ENCODE peak calls at places on chromosomes 5 and 9, in six cellular contexts. N is pancreas; D is effector memory CD4-positive, alpha-beta T cell; W is CD4-positive, alpha-beta T cell; K is HepG2; A is iPS DF 6.9. C is an unnamed sample.

GRCh38 chr9:2478421-2478820 is 143.2 kb upstream of the VLDLR start:
- DNase-seq in K (no peak), D (no peak), W (no peak), N (no peak), A (no peak), C (no peak)

GRCh38 chr9:73742412-73742811 is 590.7 kb downstream of the ANXA1 start:
- DNase-seq in A (no peak), D (no peak), W (no peak), K (no peak), N (no peak), C (no peak)

GRCh38 chr5:2375796-2376195 is 375.7 kb downstream of the IRX2 start:
- DNase-seq in W (no peak), D (no peak), K (no peak), A (no peak), N (no peak), C (no peak)

GRCh38 chr5:34014614-34015013 is 6.8 kb upstream of the AMACR start:
- DNase-seq in N (no peak), W (no peak), K (no peak), D (no peak), A (no peak), C (no peak)

GRCh38 chr9:1591310-1591709 is 423.8 kb upstream of the SMARCA2 start:
- DNase-seq in K (no peak), A (no peak), N (no peak), W (no peak), D (no peak), C (no peak)

GRCh38 chr5:115703514-115703913 is 77.7 kb upstream of the TMED7 start:
- DNase-seq in W (no peak), K (no peak), N (no peak), D (no peak), A (no peak), C (no peak)

GRCh38 chr9:133129001-133129799 is 8.2 kb upstream of the RALGDS start:
- DNase-seq in D (no peak), A (no peak), K (no peak), N (peak; percentile 39), W (no peak), C (peak; percentile 55)

GRCh38 chr5:109453251-109453650 is 43.5 kb upstream of the PJA2 start:
- DNase-seq in A (no peak), D (no peak), W (no peak), N (no peak), K (no peak), C (no peak)

GRCh38 chr5:159995841-159996240 is 13.1 kb upstream of the TTC1 start:
- DNase-seq in W (no peak), D (no peak), A (no peak), K (no peak), N (no peak), C (no peak)

GRCh38 chr5:73496984-73497457 is 1.2 kb upstream of the BTF3 start:
- DNase-seq in D (no peak), A (no peak), W (no peak), N (no peak), K (peak; percentile 90), C (no peak)

GRCh38 chr9:135478858-135479468 is 619 bp upstream of the PPP1R26 start:
- DNase-seq in W (no peak), A (no peak), D (no peak), K (peak; percentile 45), N (peak; percentile 70), C (no peak)

DNA sequence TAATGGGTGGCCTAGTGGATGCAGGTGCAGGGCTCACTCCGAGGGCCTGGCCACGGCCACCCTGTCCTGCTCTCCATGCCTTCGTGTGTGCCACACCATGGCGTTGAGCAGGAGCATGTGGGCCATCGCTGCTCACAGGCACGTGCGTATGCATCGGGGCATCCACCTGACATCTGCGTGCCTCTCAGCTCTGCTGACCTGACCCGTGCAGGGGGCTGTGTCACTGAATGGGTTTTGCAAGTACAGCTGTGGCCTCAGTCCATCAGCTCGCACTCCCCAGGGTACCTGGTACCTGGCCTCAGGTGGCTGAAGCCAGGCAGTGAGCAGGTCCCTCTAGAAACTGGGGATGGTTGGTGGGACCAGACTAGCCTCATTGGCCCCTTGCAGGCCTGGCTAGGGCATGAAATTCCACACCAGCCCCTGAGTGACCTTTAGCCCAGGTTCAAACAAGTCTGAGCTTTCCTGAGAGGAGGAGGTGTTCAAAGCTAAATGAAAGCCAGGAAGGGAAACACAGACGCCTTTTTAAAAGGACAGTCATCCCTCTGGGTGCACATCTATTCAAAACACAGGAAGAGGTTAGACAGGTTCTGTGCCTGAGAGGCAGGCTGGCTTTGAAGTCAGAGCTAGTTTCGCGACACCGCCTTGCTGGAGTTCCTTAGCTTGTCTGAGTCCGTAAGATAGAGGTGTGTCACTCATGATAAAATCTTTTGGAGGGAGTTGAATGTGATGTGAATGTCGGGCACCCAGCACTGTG is 74.0 kb downstream of the MACROH2A1 start:
- DNase-seq in W (peak; percentile 27), K (peak; percentile 87), D (no peak), N (no peak), A (no peak), C (no peak)
- H3K27ac ChIP-seq in W (peak overlapping the region; percentile 0), K (peak overlapping the region; percentile 35), D (no peak overlapping the region), N (no peak overlapping the region), A (no peak overlapping the region), C (no peak overlapping the region)

DNA sequence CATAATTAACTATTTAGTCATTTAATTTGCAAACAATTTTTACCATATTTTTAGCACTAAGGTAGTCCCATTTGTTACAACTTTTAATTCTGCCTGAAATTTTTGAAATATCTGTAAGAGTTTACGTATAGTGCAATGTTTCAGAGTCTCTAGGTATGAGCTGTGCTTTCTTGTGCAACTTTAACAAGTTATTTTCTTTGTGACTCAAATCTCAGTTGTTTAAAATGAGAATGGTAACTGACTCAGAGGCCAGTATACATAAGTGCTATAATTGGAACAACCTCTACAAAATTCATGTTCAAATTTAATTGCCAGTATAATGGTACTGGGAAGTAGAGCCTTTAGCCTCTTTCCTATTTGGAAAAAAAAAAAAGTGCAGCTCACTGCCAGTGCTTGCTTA is 14.2 kb upstream of the ZNF883 start:
- DNase-seq in N (no peak), W (no peak), K (no peak), A (no peak), D (no peak), C (no peak)
- H3K9me3 ChIP-seq in N (no peaks in the 10 kb centered on the region), W (peaks cover 70% of the 10 kb centered on the region), K (peaks cover 57% of the 10 kb centered on the region), A (no peaks in the 10 kb centered on the region), D (peaks cover 5% of the 10 kb centered on the region), C (peaks cover 2% of the 10 kb centered on the region)

DNA sequence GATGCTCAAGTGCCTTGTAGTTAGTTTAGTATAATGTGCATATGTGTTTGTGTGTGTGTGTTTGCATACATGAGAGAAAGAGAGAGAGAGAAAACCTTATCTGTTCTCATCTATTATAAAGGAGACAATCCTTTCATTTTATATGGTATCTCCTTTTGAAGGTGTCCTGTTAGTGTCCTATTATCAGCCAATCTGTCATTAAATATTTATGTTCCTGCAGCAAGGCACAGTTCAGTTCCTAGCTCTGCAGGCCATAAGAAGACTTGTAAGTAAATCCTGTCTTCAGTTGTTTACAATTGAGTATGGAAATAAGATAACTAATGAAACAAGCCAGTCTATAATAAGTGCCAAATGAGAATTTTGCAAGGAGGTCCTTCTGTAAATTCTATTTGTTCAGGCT is 18.0 kb downstream of the MAP1B start:
- DNase-seq in D (no peak), A (no peak), W (no peak), N (no peak), K (no peak), C (no peak)
- H3K27ac ChIP-seq in D (no peak overlapping the region), A (no peak overlapping the region), W (no peak overlapping the region), N (no peak overlapping the region), K (no peak overlapping the region), C (no peak overlapping the region)

DNA sequence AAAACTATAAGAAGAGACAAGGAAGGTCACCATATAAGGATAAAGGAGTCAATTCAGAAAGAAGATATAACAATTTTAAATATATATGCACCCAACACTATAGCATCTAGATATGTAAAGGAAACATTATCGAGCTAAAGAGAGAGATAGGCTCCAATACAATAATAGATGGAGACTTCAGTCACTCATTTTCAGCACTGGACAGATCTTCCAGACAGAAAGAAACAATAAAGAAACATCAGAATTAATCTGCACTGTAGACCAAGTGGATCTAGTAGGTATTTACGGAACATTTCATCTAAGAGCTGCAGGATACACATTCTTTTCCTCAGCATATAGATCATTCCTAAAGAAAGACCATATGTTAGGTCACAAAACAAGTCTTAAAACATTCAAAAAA is 463.5 kb downstream of the KCTD16 start:
- DNase-seq in W (no peak), N (no peak), A (no peak), K (no peak), D (no peak), C (no peak)
- H3K9me3 ChIP-seq in W (peaks cover 17% of the 10 kb centered on the region), N (no peaks in the 10 kb centered on the region), A (no peaks in the 10 kb centered on the region), K (peaks cover 55% of the 10 kb centered on the region), D (no peaks in the 10 kb centered on the region), C (no peaks in the 10 kb centered on the region)

GRCh38 chr9:113597390-113598241 is 134.1 kb downstream of the RGS3 start:
- DNase-seq in K (no peak), N (no peak), A (no peak), D (no peak), W (no peak), C (no peak)
- H3K27ac ChIP-seq in K (no peak overlapping the region), N (no peak overlapping the region), A (no peak overlapping the region), D (no peak overlapping the region), W (no peak overlapping the region), C (no peak overlapping the region)

DNA sequence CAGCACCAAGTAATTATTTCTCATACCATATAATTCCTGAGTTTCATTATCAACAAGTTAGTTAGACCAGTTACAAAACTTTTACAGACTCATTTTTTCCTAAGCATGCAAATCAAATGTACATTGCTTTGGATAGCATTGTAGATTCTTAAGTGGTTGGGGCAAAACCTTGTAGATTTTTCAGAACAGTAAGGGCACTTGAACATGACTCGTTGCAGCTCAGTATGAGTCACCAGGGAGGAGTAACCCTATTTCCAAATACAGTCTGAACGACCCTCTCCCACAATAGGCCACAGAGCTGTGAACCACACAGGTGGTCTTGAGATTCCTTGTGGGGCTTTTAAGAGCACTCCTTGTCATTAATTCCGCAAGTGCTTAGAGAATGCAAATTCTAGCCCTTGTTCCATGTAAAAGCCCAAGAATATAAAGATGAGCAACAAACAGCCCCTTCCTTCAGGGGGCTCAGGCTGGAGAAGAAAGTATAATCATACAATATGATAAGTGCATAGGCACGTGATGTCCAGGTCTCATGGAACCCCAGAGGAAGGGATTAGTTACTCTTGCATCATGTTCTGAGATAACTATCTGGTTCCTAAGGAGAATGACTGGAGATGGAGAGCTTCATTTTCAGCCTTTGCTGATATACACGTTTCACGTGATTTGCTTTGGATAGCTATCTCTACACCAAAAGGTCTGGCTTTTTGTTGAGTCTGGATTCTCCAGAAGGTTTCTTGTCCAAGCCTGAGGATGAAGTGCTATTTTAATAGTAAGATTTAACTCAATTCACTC is 295.7 kb downstream of the KCNN2 start:
- DNase-seq in N (no peak), D (no peak), A (no peak), W (no peak), K (no peak), C (no peak)
- H3K9me3 ChIP-seq in N (no peaks in the 10 kb centered on the region), D (no peaks in the 10 kb centered on the region), A (no peaks in the 10 kb centered on the region), W (no peaks in the 10 kb centered on the region), K (peaks cover 13% of the 10 kb centered on the region), C (no peaks in the 10 kb centered on the region)

GRCh38 chr9:68852941-68853340 is 147.9 kb downstream of the PIP5K1B start:
- DNase-seq in D (no peak), W (no peak), A (no peak), K (no peak), N (peak; percentile 20), C (no peak)
- H3K27ac ChIP-seq in D (no peak overlapping the region), W (no peak overlapping the region), A (no peak overlapping the region), K (no peak overlapping the region), N (no peak overlapping the region), C (no peak overlapping the region)

GRCh38 chr5:158205992-158206391 is 347.0 kb upstream of the CLINT1 start:
- DNase-seq in D (no peak), K (no peak), W (no peak), N (no peak), A (no peak), C (no peak)
- H3K9me3 ChIP-seq in D (no peaks in the 10 kb centered on the region), K (no peaks in the 10 kb centered on the region), W (no peaks in the 10 kb centered on the region), N (no peaks in the 10 kb centered on the region), A (no peaks in the 10 kb centered on the region), C (no peaks in the 10 kb centered on the region)

C was measured in CD8-positive, alpha-beta memory T cell.